ENCODE peak calls at places on chromosome 21, in five cellular contexts. Y, F, Z, T and K are unnamed samples.

GRCh38 chr21:32994305-32994704 is 31.4 kb upstream of the OLIG2 start:
- DNase-seq in T (no peak), F (no peak), Z (peak; percentile 11), Y (peak; percentile 18), K (no peak)

GRCh38 chr21:32307706-32308105 is 9.1 kb downstream of the MRAP start:
- DNase-seq in Z (peak; percentile 8), T (no peak), Y (no peak), F (no peak), K (no peak)

GRCh38 chr21:33041981-33042380 is 16.2 kb downstream of the OLIG2 start:
- DNase-seq in F (no peak), Y (no peak), T (no peak), Z (no peak), K (peak; percentile 44)

GRCh38 chr21:25953659-25954058 is 216.9 kb downstream of the APP start:
- DNase-seq in Y (no peak), Z (no peak), T (no peak), F (no peak), K (no peak)

GRCh38 chr21:14046401-14046800 is 164.4 kb downstream of the LIPI start:
- DNase-seq in Y (no peak), F (no peak), Z (no peak), T (no peak), K (no peak)

GRCh38 chr21:14273736-14274538 is 58.0 kb downstream of the RBM11 start:
- DNase-seq in T (no peak), Z (no peak), Y (no peak), F (no peak), K (peak; percentile 47)

GRCh38 chr21:34886554-34887385 is 162.3 kb downstream of the RUNX1 start:
- DNase-seq in Z (no peak), F (no peak), T (no peak), Y (no peak), K (no peak)

GRCh38 chr21:30434033-30434631 is 4.1 kb downstream of the KRTAP13-4 start:
- DNase-seq in F (peak; percentile 32), Z (peak; percentile 20), Y (peak; percentile 23), T (no peak), K (no peak)

GRCh38 chr21:32645261-32646182 is 33.3 kb upstream of the CFAP298 start:
- DNase-seq in F (no peak), Y (no peak), T (no peak), Z (no peak), K (no peak)

GRCh38 chr21:34337741-34338140 is 26.1 kb upstream of the KCNE2 start:
- DNase-seq in T (no peak), F (no peak), Y (no peak), Z (no peak), K (no peak)

GRCh38 chr21:40386301-40386911 is 460.6 kb downstream of the DSCAM start:
- DNase-seq in F (peak; percentile 14), Z (no peak), T (no peak), Y (peak; percentile 7), K (no peak)

GRCh38 chr21:34215911-34216310 is 142.5 kb downstream of the MRPS6 start:
- DNase-seq in Y (no peak), T (no peak), Z (no peak), F (no peak), K (no peak)

GRCh38 chr21:33799378-33800090 is 116.1 kb downstream of the ATP5PO start:
- DNase-seq in F (peak; percentile 65), Y (no peak), T (no peak), Z (no peak), K (no peak)

GRCh38 chr21:31514598-31514997 is 144.9 kb upstream of the SOD1 start:
- DNase-seq in T (no peak), Y (no peak), F (no peak), Z (peak; percentile 15), K (no peak)

GRCh38 chr21:38800046-38800758 is 5.5 kb upstream of the ETS2 start:
- DNase-seq in T (no peak), Y (no peak), Z (no peak), F (no peak), K (no peak)

GRCh38 chr21:33844890-33845205 is 70.8 kb downstream of the ATP5PO start:
- DNase-seq in T (no peak), Z (no peak), F (no peak), Y (no peak), K (no peak)

GRCh38 chr21:34962136-34962535 is 87.0 kb downstream of the RUNX1 start:
- DNase-seq in T (no peak), F (no peak), Y (no peak), Z (no peak), K (no peak)

GRCh38 chr21:30233636-30234035 is 17.7 kb upstream of the CLDN8 start:
- DNase-seq in F (no peak), T (no peak), Y (no peak), Z (no peak), K (no peak)

GRCh38 chr21:14957836-14958235 is 107.0 kb downstream of the NRIP1 start:
- DNase-seq in F (no peak), Y (no peak), T (no peak), Z (no peak), K (no peak)

GRCh38 chr21:35223480-35224156 is 174.5 kb upstream of the RUNX1 start:
- DNase-seq in Y (no peak), Z (no peak), F (no peak), T (no peak), K (no peak)

GRCh38 chr21:35473496-35473895 is 424.4 kb upstream of the RUNX1 start:
- DNase-seq in F (no peak), Y (no peak), T (no peak), Z (no peak), K (no peak)

GRCh38 chr21:34952701-34953100 is 96.4 kb downstream of the RUNX1 start:
- DNase-seq in Y (no peak), T (no peak), Z (no peak), F (peak; percentile 2), K (no peak)

GRCh38 chr21:39938086-39938611 is 70.9 kb downstream of the PCP4 start:
- DNase-seq in F (no peak), Y (no peak), Z (no peak), T (no peak), K (no peak)

GRCh38 chr21:33490991-33491372 is 534 bp downstream of the DNAJC28 start:
- DNase-seq in T (no peak), Y (peak; percentile 17), Z (no peak), F (no peak), K (no peak)

GRCh38 chr21:16563795-16564194 is 834.0 kb downstream of the USP25 start:
- DNase-seq in F (peak; percentile 72), Z (no peak), Y (no peak), T (no peak), K (no peak)

GRCh38 chr21:31284797-31285397 is 59.2 kb downstream of the TIAM1 start:
- DNase-seq in Y (no peak), Z (peak; percentile 56), T (no peak), F (no peak), K (no peak)

GRCh38 chr21:14959343-14959742 is 105.5 kb downstream of the NRIP1 start:
- DNase-seq in F (no peak), Y (no peak), T (no peak), Z (no peak), K (no peak)

GRCh38 chr21:29232601-29233541 is 65.9 kb upstream of the BACH1 start:
- DNase-seq in Z (peak; percentile 63), T (no peak), F (no peak), Y (peak; percentile 4), K (no peak)

GRCh38 chr21:46568562-46568961 is 36.3 kb downstream of the S100B start:
- DNase-seq in T (no peak), F (no peak), Y (no peak), Z (no peak), K (no peak)

GRCh38 chr21:27653481-27653880 is 686.6 kb upstream of the ADAMTS5 start:
- DNase-seq in Y (no peak), F (no peak), Z (no peak), T (no peak), K (no peak)

GRCh38 chr21:39153842-39154241 is 29.4 kb downstream of the PSMG1 start:
- DNase-seq in T (no peak), Y (no peak), F (no peak), Z (no peak), K (no peak)

GRCh38 chr21:34808569-34809204 is 139.9 kb downstream of the CLIC6 start:
- DNase-seq in T (no peak), Z (peak; percentile 90), Y (peak; percentile 8), F (peak; percentile 18), K (no peak)

GRCh38 chr21:28421716-28422480 is 570.8 kb downstream of the LTN1 start:
- DNase-seq in T (no peak), Z (peak; percentile 47), Y (no peak), F (no peak), K (no peak)

GRCh38 chr21:28791595-28792282 is 200.9 kb downstream of the LTN1 start:
- DNase-seq in T (no peak), Z (no peak), F (no peak), Y (no peak), K (no peak)

GRCh38 chr21:42009018-42009830 is 936 bp downstream of the ZBTB21 start:
- DNase-seq in F (peak; percentile 40), Z (peak; percentile 42), T (peak; percentile 11), Y (peak; percentile 77), K (peak; percentile 55)
- TF ChIP-seq CTCF in F (peak; percentile 8), Z (peak; percentile 38), T (peak; percentile 27), Y (peak; percentile 65), K (peak; percentile 20)

GRCh38 chr21:24903954-24904635 is 703.2 kb downstream of the MRPL39 start:
- DNase-seq in F (no peak), T (no peak), Y (no peak), Z (no peak), K (no peak)
- TF ChIP-seq CTCF in F (no peak), T (no peak), Y (no peak), Z (no peak), K (no peak)

DNA sequence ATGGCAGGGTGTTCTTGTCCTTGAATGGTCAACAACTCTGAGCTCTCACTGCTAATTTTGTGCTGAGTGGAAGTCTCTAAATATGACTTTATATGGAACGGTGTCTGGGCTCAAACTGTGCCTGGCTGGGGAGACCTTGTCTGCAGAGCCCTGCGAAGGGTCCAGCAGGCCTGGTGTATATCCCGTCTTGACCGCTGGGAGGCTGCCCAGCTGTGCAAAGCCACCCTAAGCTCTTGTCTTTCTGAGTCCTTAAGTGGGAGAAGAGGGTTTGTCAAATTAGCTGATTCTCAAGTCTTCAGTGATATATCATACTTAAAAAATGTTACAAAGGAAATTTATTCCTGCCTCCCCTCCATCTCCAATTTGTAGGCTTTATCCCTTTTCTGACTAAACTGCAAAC is 198.7 kb downstream of the KCNJ6 start:
- DNase-seq in Y (no peak), F (no peak), Z (no peak), T (no peak), K (no peak)
- TF ChIP-seq CTCF in Y (no peak), F (no peak), Z (no peak), T (no peak), K (no peak)

DNA sequence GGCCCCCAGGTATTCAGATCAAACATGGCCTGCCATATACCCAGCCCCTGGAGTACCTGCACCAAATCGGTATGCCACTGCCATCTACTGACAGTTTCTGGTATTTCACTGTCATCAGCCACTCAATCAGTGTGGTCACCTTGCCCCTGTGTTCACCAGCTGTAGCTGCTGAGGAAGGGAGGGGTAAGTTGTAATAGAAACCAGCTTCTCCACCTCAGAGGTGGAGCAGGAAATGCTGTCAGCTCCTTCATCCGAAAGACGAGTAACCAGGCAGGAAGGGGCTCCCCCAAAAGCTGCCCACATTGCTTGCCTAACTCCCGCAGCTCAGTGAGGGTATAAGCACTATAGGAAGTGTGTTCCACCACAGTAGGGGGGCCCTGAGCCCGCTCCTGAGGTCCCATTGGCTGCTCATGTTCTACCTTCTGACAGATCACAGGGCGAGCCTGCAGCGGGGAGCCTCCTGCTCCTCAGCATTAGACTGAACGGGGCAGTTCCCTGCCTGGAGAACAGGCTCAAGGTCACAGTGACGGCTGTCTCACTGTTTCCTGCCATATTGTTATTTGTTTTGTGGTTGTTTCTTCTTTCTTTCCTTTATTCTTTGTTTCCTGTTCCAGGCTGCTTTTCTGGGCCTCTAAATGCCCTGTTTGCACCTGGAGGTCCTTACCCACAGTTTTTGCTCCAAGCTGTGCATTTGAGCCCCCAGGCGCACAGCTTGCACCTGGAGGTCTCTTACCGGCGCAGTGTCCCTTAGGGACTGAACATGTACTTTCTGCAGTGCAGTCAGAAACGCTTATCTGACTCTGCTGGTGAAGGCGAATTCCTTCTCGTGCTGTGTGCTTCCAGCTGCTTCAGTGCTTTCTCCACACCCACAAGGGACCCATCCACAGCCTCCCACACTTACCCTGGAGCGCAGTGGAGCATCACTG is 1638.3 kb downstream of the MRPL39 start:
- DNase-seq in Z (peak; percentile 18), T (peak; percentile 49), Y (peak; percentile 8), F (peak; percentile 4), K (no peak)
- TF ChIP-seq CTCF in Z (peak; percentile 70), T (peak; percentile 49), Y (peak; percentile 71), F (no peak), K (peak; percentile 74)